ENCODE peak calls at places on chromosomes 2 and 18, in six cellular contexts. One of them, this sample, is unnamed. For H3K4me1, the result is how much of the 10 kb centered on the place peaks cover.

GRCh38 chr2:224436634-224437033 is 34.7 kb upstream of the FAM124B start:
- DNase-seq in H9: no peak
- DNase-seq in H1: no peak
- DNase-seq in neuronal stem cell: no peak
- DNase-seq in trophoblast cell: no peak
- DNase-seq in IMR-90: peak
- DNase-seq in this sample: no peak

GRCh38 chr2:46796031-46796430 is 119.6 kb downstream of the MCFD2 start:
- DNase-seq in neuronal stem cell: no peak
- DNase-seq in H9: no peak
- DNase-seq in trophoblast cell: no peak
- DNase-seq in H1: no peak
- DNase-seq in IMR-90: no peak
- DNase-seq in this sample: no peak

GRCh38 chr2:43021791-43022500 is 204.5 kb downstream of the ZFP36L2 start:
- DNase-seq in neuronal stem cell: no peak
- DNase-seq in IMR-90: no peak
- DNase-seq in H1: peak
- DNase-seq in trophoblast cell: no peak
- DNase-seq in H9: peak
- DNase-seq in this sample: no peak

GRCh38 chr2:72024451-72025175 is 123.0 kb downstream of the CYP26B1 start:
- DNase-seq in H9: peak
- DNase-seq in neuronal stem cell: no peak
- DNase-seq in trophoblast cell: no peak
- DNase-seq in H1: peak
- DNase-seq in IMR-90: no peak
- DNase-seq in this sample: no peak

GRCh38 chr2:151071382-151071781 is 190.3 kb downstream of the RBM43 start:
- DNase-seq in trophoblast cell: peak
- DNase-seq in H9: peak
- DNase-seq in H1: no peak
- DNase-seq in neuronal stem cell: no peak
- DNase-seq in IMR-90: peak
- DNase-seq in this sample: peak

GRCh38 chr2:84906108-84906899 is 848 bp downstream of the TMSB10 start:
- DNase-seq in neuronal stem cell: no peak
- DNase-seq in H9: no peak
- DNase-seq in trophoblast cell: no peak
- DNase-seq in H1: no peak
- DNase-seq in IMR-90: no peak
- DNase-seq in this sample: no peak

GRCh38 chr18:76573325-76574025 is 78.4 kb upstream of the ZNF516 start:
- DNase-seq in trophoblast cell: peak
- DNase-seq in IMR-90: peak
- DNase-seq in H9: no peak
- DNase-seq in neuronal stem cell: no peak
- DNase-seq in H1: no peak
- DNase-seq in this sample: peak

GRCh38 chr2:41720298-41720697 is 327.5 kb upstream of the PKDCC start:
- DNase-seq in trophoblast cell: no peak
- DNase-seq in neuronal stem cell: no peak
- DNase-seq in H1: no peak
- DNase-seq in IMR-90: no peak
- DNase-seq in H9: no peak
- DNase-seq in this sample: no peak

GRCh38 chr18:74132201-74132600 is 15.4 kb downstream of the FBXO15 start:
- DNase-seq in trophoblast cell: no peak
- DNase-seq in neuronal stem cell: no peak
- DNase-seq in H1: no peak
- DNase-seq in IMR-90: peak
- DNase-seq in H9: no peak
- DNase-seq in this sample: peak

GRCh38 chr2:88090446-88091283 is 23.0 kb downstream of the SMYD1 start:
- DNase-seq in IMR-90: no peak
- DNase-seq in H9: no peak
- DNase-seq in neuronal stem cell: no peak
- DNase-seq in trophoblast cell: no peak
- DNase-seq in H1: no peak
- DNase-seq in this sample: no peak

GRCh38 chr18:2978208-2978607 is 34.7 kb downstream of the LPIN2 start:
- DNase-seq in H1: no peak
- DNase-seq in neuronal stem cell: no peak
- DNase-seq in trophoblast cell: peak
- DNase-seq in IMR-90: no peak
- DNase-seq in H9: no peak
- DNase-seq in this sample: no peak

GRCh38 chr2:3729055-3729448 is 25.7 kb downstream of the DCDC2C start:
- DNase-seq in neuronal stem cell: no peak
- DNase-seq in IMR-90: no peak
- DNase-seq in H1: no peak
- DNase-seq in H9: no peak
- DNase-seq in trophoblast cell: no peak
- DNase-seq in this sample: no peak

GRCh38 chr2:3731829-3732228 is 28.5 kb downstream of the DCDC2C start:
- DNase-seq in IMR-90: no peak
- DNase-seq in neuronal stem cell: no peak
- DNase-seq in trophoblast cell: no peak
- DNase-seq in H9: no peak
- DNase-seq in H1: no peak
- DNase-seq in this sample: no peak

GRCh38 chr2:3729786-3730185 is 26.4 kb downstream of the DCDC2C start:
- DNase-seq in H1: no peak
- DNase-seq in H9: no peak
- DNase-seq in IMR-90: no peak
- DNase-seq in trophoblast cell: no peak
- DNase-seq in neuronal stem cell: no peak
- DNase-seq in this sample: no peak

GRCh38 chr2:3728104-3729054 is 25.0 kb downstream of the DCDC2C start:
- DNase-seq in neuronal stem cell: peak
- DNase-seq in H9: no peak
- DNase-seq in IMR-90: peak
- DNase-seq in trophoblast cell: peak
- DNase-seq in H1: peak
- DNase-seq in this sample: peak

GRCh38 chr2:3730646-3731045 is 27.3 kb downstream of the DCDC2C start:
- DNase-seq in trophoblast cell: peak
- DNase-seq in H9: no peak
- DNase-seq in H1: no peak
- DNase-seq in IMR-90: peak
- DNase-seq in neuronal stem cell: no peak
- DNase-seq in this sample: no peak
- H4K91ac ChIP-seq in trophoblast cell: no peak
- H4K91ac ChIP-seq in H9: no peak
- H4K91ac ChIP-seq in H1: no peak
- H4K91ac ChIP-seq in IMR-90: no peak
- H4K91ac ChIP-seq in neuronal stem cell: no peak
- H4K91ac ChIP-seq in this sample: no peak

GRCh38 chr2:240730506-240731326 is 39.0 kb downstream of the AQP12A start:
- DNase-seq in neuronal stem cell: no peak
- DNase-seq in H9: no peak
- DNase-seq in IMR-90: no peak
- DNase-seq in trophoblast cell: peak
- DNase-seq in H1: no peak
- DNase-seq in this sample: peak

GRCh38 chr2:240728361-240728760 is 36.7 kb downstream of the AQP12A start:
- DNase-seq in IMR-90: no peak
- DNase-seq in trophoblast cell: no peak
- DNase-seq in H1: no peak
- DNase-seq in neuronal stem cell: no peak
- DNase-seq in H9: no peak
- DNase-seq in this sample: no peak

GRCh38 chr2:240727439-240727838 is 35.8 kb downstream of the AQP12A start:
- DNase-seq in neuronal stem cell: no peak
- DNase-seq in H1: no peak
- DNase-seq in H9: no peak
- DNase-seq in IMR-90: no peak
- DNase-seq in trophoblast cell: no peak
- DNase-seq in this sample: no peak

GRCh38 chr2:240727913-240728312 is 36.2 kb downstream of the AQP12A start:
- DNase-seq in H1: no peak
- DNase-seq in H9: no peak
- DNase-seq in trophoblast cell: no peak
- DNase-seq in IMR-90: no peak
- DNase-seq in neuronal stem cell: no peak
- DNase-seq in this sample: no peak

GRCh38 chr2:240728827-240729226 is 37.2 kb downstream of the AQP12A start:
- DNase-seq in IMR-90: peak
- DNase-seq in neuronal stem cell: no peak
- DNase-seq in H1: no peak
- DNase-seq in H9: no peak
- DNase-seq in trophoblast cell: no peak
- DNase-seq in this sample: peak
- H3K14ac ChIP-seq in IMR-90: no peak
- H3K14ac ChIP-seq in neuronal stem cell: no peak
- H3K14ac ChIP-seq in H1: no peak
- H3K14ac ChIP-seq in H9: no peak
- H3K14ac ChIP-seq in trophoblast cell: no peak
- H3K14ac ChIP-seq in this sample: no peak

GRCh38 chr2:109612991-109613921 is 510 bp downstream of the SEPTIN10 start:
- DNase-seq in trophoblast cell: peak
- DNase-seq in neuronal stem cell: no peak
- DNase-seq in H1: no peak
- DNase-seq in IMR-90: peak
- DNase-seq in H9: peak
- DNase-seq in this sample: peak
- H3K4me1 ChIP-seq in trophoblast cell: under half
- H3K4me1 ChIP-seq in neuronal stem cell: under half
- H3K4me1 ChIP-seq in H1: under half
- H3K4me1 ChIP-seq in IMR-90: under half
- H3K4me1 ChIP-seq in H9: under half
- H3K4me1 ChIP-seq in this sample: under half

GRCh38 chr2:83229443-83229842 is 1229.6 kb downstream of the SUCLG1 start:
- DNase-seq in H9: no peak
- DNase-seq in IMR-90: no peak
- DNase-seq in neuronal stem cell: no peak
- DNase-seq in H1: no peak
- DNase-seq in trophoblast cell: no peak
- DNase-seq in this sample: no peak
- H4K91ac ChIP-seq in H9: no peak
- H4K91ac ChIP-seq in IMR-90: no peak
- H4K91ac ChIP-seq in neuronal stem cell: no peak
- H4K91ac ChIP-seq in H1: no peak
- H4K91ac ChIP-seq in trophoblast cell: no peak
- H4K91ac ChIP-seq in this sample: no peak

GRCh38 chr2:64748147-64748546 is 94.4 kb upstream of the SERTAD2 start:
- DNase-seq in IMR-90: no peak
- DNase-seq in H1: no peak
- DNase-seq in trophoblast cell: no peak
- DNase-seq in H9: no peak
- DNase-seq in neuronal stem cell: no peak
- DNase-seq in this sample: no peak
- H3K14ac ChIP-seq in IMR-90: no peak
- H3K14ac ChIP-seq in H1: no peak
- H3K14ac ChIP-seq in trophoblast cell: no peak
- H3K14ac ChIP-seq in H9: no peak
- H3K14ac ChIP-seq in neuronal stem cell: no peak
- H3K14ac ChIP-seq in this sample: no peak

GRCh38 chr2:29117636-29118303 is 2.6 kb downstream of the CLIP4 start:
- DNase-seq in IMR-90: peak
- DNase-seq in trophoblast cell: peak
- DNase-seq in neuronal stem cell: no peak
- DNase-seq in H1: no peak
- DNase-seq in H9: no peak
- DNase-seq in this sample: peak
- H3K4me1 ChIP-seq in IMR-90: under half
- H3K4me1 ChIP-seq in trophoblast cell: under half
- H3K4me1 ChIP-seq in neuronal stem cell: under half
- H3K4me1 ChIP-seq in H1: under half
- H3K4me1 ChIP-seq in H9: under half
- H3K4me1 ChIP-seq in this sample: under half

This sample was measured in mesenchymal stem cell.